ENCODE peak calls at places on chromosomes 5 and 9, in four cellular contexts. U is pulmonary artery endothelial cell, V is activated T-helper 1 cell treated with Interleukin-2 at 50 U/mL for 16 hours, N is spleen. D is an unnamed sample.

GRCh38 chr5:75465480-75465879 is 45.9 kb downstream of the CERT1 start:
- DNase-seq in U (peak), V (no peak), N (no peak), D (no peak)

GRCh38 chr9:95383198-95383673 is 65.7 kb upstream of the FANCC start:
- DNase-seq in U (no peak), V (no peak), N (no peak), D (no peak)

GRCh38 chr9:125631391-125632085 is 75.5 kb downstream of the MAPKAP1 start:
- DNase-seq in U (peak), V (no peak), N (no peak), D (peak)

GRCh38 chr5:71582945-71583584 is 4.1 kb upstream of the MCCC2 start:
- DNase-seq in U (no peak), V (no peak), N (no peak), D (no peak)

GRCh38 chr9:118318770-118319443 is 614.7 kb downstream of the TLR4 start:
- DNase-seq in U (no peak), V (no peak), N (no peak), D (no peak)

GRCh38 chr5:89037090-89037489 is 154.1 kb upstream of the MEF2C start:
- DNase-seq in U (no peak), V (no peak), N (no peak), D (no peak)

GRCh38 chr5:111685969-111686368 is 71.0 kb downstream of the NREP start:
- DNase-seq in U (no peak), V (no peak), N (no peak), D (peak)

GRCh38 chr5:149071756-149072155 is 8.9 kb upstream of the SH3TC2 start:
- DNase-seq in U (no peak), V (no peak), N (no peak), D (no peak)

GRCh38 chr9:77807295-77807694 is 159.2 kb upstream of the GNA14 start:
- DNase-seq in U (peak), V (no peak), N (no peak), D (no peak)

GRCh38 chr5:2012885-2013284 is 130.2 kb upstream of the IRX4 start:
- DNase-seq in U (no peak), V (no peak), N (no peak), D (no peak)

GRCh38 chr9:9318959-9319505 is 1293.8 kb downstream of the PTPRD start:
- DNase-seq in U (no peak), V (no peak), N (no peak), D (no peak)

GRCh38 chr5:114391321-114391720 is 29.5 kb downstream of the KCNN2 start:
- DNase-seq in U (peak), V (no peak), N (no peak), D (no peak)

GRCh38 chr5:14675865-14676300 is 11.4 kb downstream of the OTULIN start:
- DNase-seq in U (no peak), V (no peak), N (no peak), D (no peak)

GRCh38 chr9:27108981-27109541 is at the start of gene TEK:
- DNase-seq in U (no peak), V (no peak), N (no peak), D (no peak)

GRCh38 chr5:150527808-150528207 is 19.9 kb downstream of the NDST1 start:
- DNase-seq in U (no peak), V (no peak), N (no peak), D (no peak)

GRCh38 chr9:112558476-112558875 is 71.8 kb downstream of the KIAA1958 start:
- DNase-seq in U (no peak), V (no peak), N (no peak), D (no peak)

GRCh38 chr9:100197553-100197952 is 98.5 kb downstream of the INVS start:
- DNase-seq in U (no peak), V (no peak), N (no peak), D (no peak)

GRCh38 chr5:82975812-82976211 is 101.4 kb downstream of the TMEM167A start:
- DNase-seq in U (no peak), V (no peak), N (no peak), D (no peak)

GRCh38 chr9:69471433-69471832 is 146.4 kb downstream of the ENTREP1 start:
- DNase-seq in U (peak), V (no peak), N (no peak), D (no peak)

GRCh38 chr9:82271099-82271498 is 282.5 kb downstream of the SPATA31D1 start:
- DNase-seq in U (no peak), V (no peak), N (no peak), D (no peak)

GRCh38 chr9:122200960-122201635 is 27.7 kb downstream of the LHX6 start:
- DNase-seq in U (no peak), V (no peak), N (peak), D (no peak)

D was measured in D341Med.